ENCODE peak calls at places on chromosomes 11 and 22, in six cellular contexts. G is psoas muscle, S is brain microvascular endothelial cell, D is AG04450, B is neural crest cell, E is NB4. Z is an unnamed sample.

GRCh38 chr11:64803846-64804345 is 882 bp upstream of the MAP4K2 start:
- DNase-seq in G (no peak), S (no peak), D (no peak), B (no peak), E (no peak), Z (no peak)

GRCh38 chr11:100647861-100648260 is 39.2 kb upstream of the ARHGAP42 start:
- DNase-seq in G (no peak), S (no peak), D (no peak), B (no peak), E (peak; percentile 72), Z (peak; percentile 15)

GRCh38 chr22:36546092-36546804 is 17.3 kb upstream of the EIF3D start:
- DNase-seq in G (peak; percentile 32), S (peak; percentile 24), D (no peak), B (peak; percentile 41), E (peak; percentile 87), Z (peak; percentile 67)

GRCh38 chr22:21686193-21686608 is 20.4 kb downstream of the PPIL2 start:
- DNase-seq in G (no peak), S (no peak), D (no peak), B (no peak), E (no peak), Z (no peak)

GRCh38 chr22:47552024-47552423 is 789.6 kb downstream of the TBC1D22A start:
- DNase-seq in G (no peak), S (no peak), D (no peak), B (no peak), E (no peak), Z (no peak)

GRCh38 chr11:113375402-113375801 is 12.2 kb upstream of the ANKK1 start:
- DNase-seq in G (no peak), S (no peak), D (no peak), B (no peak), E (no peak), Z (no peak)

GRCh38 chr11:8247312-8247711 is 16.4 kb downstream of the LMO1 start:
- DNase-seq in G (no peak), S (no peak), D (no peak), B (no peak), E (peak; percentile 35), Z (peak; percentile 13)

GRCh38 chr11:1559103-1559951 is 12.7 kb downstream of the DUSP8 start:
- DNase-seq in G (peak; percentile 94), S (no peak), D (no peak), B (no peak), E (no peak), Z (peak; percentile 22)

GRCh38 chr11:74453373-74453975 is 13.9 kb downstream of the KCNE3 start:
- DNase-seq in G (peak; percentile 59), S (peak; percentile 60), D (peak; percentile 18), B (peak; percentile 58), E (peak; percentile 81), Z (peak; percentile 75)

GRCh38 chr22:48845356-48845936 is 982.2 kb downstream of the BRD1 start:
- DNase-seq in G (no peak), S (no peak), D (no peak), B (no peak), E (no peak), Z (no peak)

GRCh38 chr11:48538991-48539390 is 50.4 kb downstream of the OR4A47 start:
- DNase-seq in G (no peak), S (no peak), D (no peak), B (no peak), E (no peak), Z (no peak)

GRCh38 chr22:26643368-26644100 is 13.9 kb upstream of the MIAT start:
- DNase-seq in G (no peak), S (no peak), D (no peak), B (no peak), E (no peak), Z (no peak)

GRCh38 chr11:961921-962320 is 36.3 kb downstream of the AP2A2 start:
- DNase-seq in G (no peak), S (no peak), D (no peak), B (no peak), E (no peak), Z (no peak)

GRCh38 chr11:64789331-64790204 is 11.2 kb upstream of the SF1 start:
- DNase-seq in G (no peak), S (no peak), D (no peak), B (no peak), E (no peak), Z (no peak)

GRCh38 chr22:31038686-31039085 is 42.4 kb upstream of the SMTN start:
- DNase-seq in G (no peak), S (no peak), D (no peak), B (no peak), E (no peak), Z (no peak)

GRCh38 chr11:60993611-60994010 is 22.1 kb downstream of the CD6 start:
- DNase-seq in G (no peak), S (no peak), D (no peak), B (no peak), E (no peak), Z (no peak)

GRCh38 chr11:112871909-112872511 is 89.2 kb upstream of the NCAM1 start:
- DNase-seq in G (no peak), S (no peak), D (no peak), B (no peak), E (no peak), Z (peak; percentile 63)

GRCh38 chr22:26619510-26619909 is 1.7 kb upstream of the CRYBB1 start:
- DNase-seq in G (no peak), S (no peak), D (no peak), B (no peak), E (no peak), Z (no peak)

GRCh38 chr11:1566381-1567051 is 5.6 kb downstream of the DUSP8 start:
- DNase-seq in G (no peak), S (no peak), D (no peak), B (no peak), E (no peak), Z (peak; percentile 24)

GRCh38 chr11:108916290-108916689 is 251.4 kb downstream of the DDX10 start:
- DNase-seq in G (no peak), S (no peak), D (no peak), B (no peak), E (no peak), Z (no peak)

GRCh38 chr11:13347901-13348300 is 70.3 kb downstream of the BMAL1 start:
- DNase-seq in G (no peak), S (no peak), D (no peak), B (no peak), E (no peak), Z (no peak)

GRCh38 chr22:38513063-38513462 is 7.0 kb upstream of the DDX17 start:
- DNase-seq in G (no peak), S (no peak), D (no peak), B (no peak), E (peak; percentile 30), Z (peak; percentile 63)
- TF ChIP-seq CTCF in G (no peak), S (no peak), D (no peak), B (peak; percentile 34), E (peak; percentile 11), Z (no peak)

GRCh38 chr22:17890892-17891291 is 116.6 kb upstream of the BID start:
- DNase-seq in G (no peak), S (no peak), D (no peak), B (no peak), E (no peak), Z (no peak)

GRCh38 chr22:17893900-17894299 is 119.6 kb upstream of the BID start:
- DNase-seq in G (no peak), S (no peak), D (no peak), B (no peak), E (no peak), Z (no peak)

GRCh38 chr22:17890245-17890671 is 116.0 kb upstream of the BID start:
- DNase-seq in G (peak; percentile 52), S (no peak), D (no peak), B (no peak), E (no peak), Z (no peak)

GRCh38 chr22:17888855-17889254 is 114.6 kb upstream of the BID start:
- DNase-seq in G (no peak), S (peak; percentile 16), D (no peak), B (no peak), E (no peak), Z (peak; percentile 47)

GRCh38 chr22:17891427-17892167 is 117.3 kb upstream of the BID start:
- DNase-seq in G (peak; percentile 54), S (no peak), D (no peak), B (no peak), E (peak; percentile 12), Z (peak; percentile 66)
- TF ChIP-seq CTCF in G (peak; percentile 72), S (peak; percentile 62), D (no peak), B (peak; percentile 52), E (peak; percentile 20), Z (no peak)

DNA sequence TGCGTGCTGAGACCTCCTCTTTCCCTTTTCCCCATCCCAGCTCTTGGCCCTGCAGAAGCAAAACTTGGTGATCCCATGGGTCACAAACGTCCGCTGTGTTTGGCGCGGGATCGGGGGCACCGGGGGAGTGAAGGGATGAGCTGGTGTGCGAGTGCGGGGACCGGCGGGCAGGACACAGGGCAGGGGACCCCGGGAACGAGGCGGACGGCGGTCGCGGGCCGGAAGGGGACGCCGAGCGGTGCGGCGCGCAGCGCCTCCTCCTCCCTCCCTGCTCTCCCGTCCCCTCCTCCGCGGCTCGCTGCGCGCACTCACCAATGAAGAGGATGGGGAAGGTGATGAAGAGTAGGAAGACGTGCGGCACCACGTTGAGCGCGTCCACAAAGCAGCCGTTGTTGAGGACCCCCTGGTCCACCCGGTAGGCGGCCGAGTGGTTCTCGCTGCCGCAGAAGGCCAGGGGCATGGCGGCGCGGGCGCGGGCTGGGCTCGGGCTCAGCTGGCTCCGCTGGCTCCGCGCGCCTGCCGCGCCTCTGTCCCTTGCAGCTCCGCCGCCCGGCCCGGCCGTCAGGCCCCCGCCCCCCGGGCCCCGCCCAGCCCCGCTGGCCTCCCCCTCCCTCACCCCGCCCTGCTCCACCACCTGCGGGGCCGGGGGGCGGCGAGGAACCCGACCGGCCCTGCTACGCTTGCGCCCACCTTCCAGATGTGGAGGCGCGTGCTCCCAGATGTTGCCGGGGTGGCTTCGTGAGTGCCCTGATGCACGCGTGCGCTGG is at the start of gene ABCC8:
- DNase-seq in G (no peak), S (no peak), D (no peak), B (peak; percentile 30), E (no peak), Z (peak; percentile 73)
- TF ChIP-seq CTCF in G (no peak), S (no peak), D (no peak), B (no peak), E (no peak), Z (no peak)

DNA sequence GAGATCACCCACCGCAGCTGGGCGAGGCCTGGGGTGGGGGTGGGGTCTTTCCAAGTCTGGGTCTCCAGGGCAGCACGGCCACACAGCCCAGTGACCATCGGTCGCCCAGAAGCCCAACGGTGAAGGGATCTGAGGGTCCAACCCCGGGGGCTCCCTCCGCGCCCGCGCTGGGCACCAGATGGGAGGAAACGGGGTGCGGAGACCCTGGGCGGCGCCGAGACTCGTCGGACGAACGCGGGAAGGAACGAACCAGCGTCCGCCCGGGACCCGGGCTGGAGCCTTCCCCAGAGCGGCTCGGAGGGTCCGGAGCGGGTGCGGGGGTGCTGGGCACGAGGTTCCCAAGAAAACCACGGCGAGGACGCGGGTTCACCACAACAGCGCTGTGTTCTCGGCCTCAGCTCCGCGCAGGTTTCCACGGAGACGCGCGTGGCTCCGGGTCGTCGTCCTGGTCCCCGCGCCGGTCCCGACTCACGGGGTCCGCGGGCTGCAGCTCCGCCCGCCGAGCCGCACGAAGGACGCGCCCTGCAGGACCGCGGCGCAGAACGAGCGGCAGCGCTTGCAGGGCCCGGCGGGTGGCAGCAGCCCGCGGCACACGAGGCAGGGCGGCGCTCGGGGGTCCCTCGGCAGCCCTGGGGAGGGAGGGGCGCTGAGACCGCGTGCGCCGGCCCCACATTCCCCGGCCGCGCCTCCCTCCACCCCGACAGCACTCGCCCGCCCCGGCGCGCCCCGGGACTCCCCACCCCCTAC is 2.3 kb upstream of the IL17REL start:
- DNase-seq in G (no peak), S (no peak), D (no peak), B (no peak), E (no peak), Z (no peak)
- TF ChIP-seq CTCF in G (no peak), S (no peak), D (no peak), B (no peak), E (no peak), Z (no peak)

Z was measured in glutamatergic neuron.